ENCODE peak calls at places on chromosome 13, in six cellular contexts. D is T follicular helper cell; Y is GM20000; H is fibroblast of lung; Q is CD8-positive, alpha-beta T cell; T is NCI-H748 treated with DMSO at 0.1 percent for 48 hours. A is an unnamed sample.

GRCh38 chr13:97367016-97367415 is 67.0 kb upstream of the RAP2A start:
- DNase-seq in D (no peak), Y (no peak), H (peak), Q (no peak), T (no peak), A (no peak)

GRCh38 chr13:72097568-72097967 is 230.6 kb upstream of the DACH1 start:
- DNase-seq in D (no peak), Y (no peak), H (no peak), Q (no peak), T (no peak), A (no peak)

GRCh38 chr13:112106467-112107141 is 39.7 kb downstream of the SOX1 start:
- DNase-seq in D (no peak), Y (peak), H (no peak), Q (no peak), T (no peak), A (no peak)

GRCh38 chr13:92991687-92992086 is 234.9 kb upstream of the GPC6 start:
- DNase-seq in D (no peak), Y (no peak), H (no peak), Q (no peak), T (no peak), A (no peak)

GRCh38 chr13:78909276-78909675 is 250.3 kb upstream of the OBI1 start:
- DNase-seq in D (no peak), Y (no peak), H (no peak), Q (no peak), T (peak), A (no peak)

GRCh38 chr13:99977912-99978780 is 3.4 kb upstream of the ZIC2 start:
- DNase-seq in D (no peak), Y (no peak), H (no peak), Q (peak), T (no peak), A (no peak)

GRCh38 chr13:94662274-94662945 is 49.9 kb downstream of the SOX21 start:
- DNase-seq in D (no peak), Y (no peak), H (peak), Q (no peak), T (no peak), A (no peak)

GRCh38 chr13:26785845-26786630 is 25.5 kb upstream of the GPR12 start:
- DNase-seq in D (peak), Y (no peak), H (no peak), Q (peak), T (peak), A (peak)

GRCh38 chr13:30715357-30715756 is 20.0 kb upstream of the ALOX5AP start:
- DNase-seq in D (no peak), Y (no peak), H (no peak), Q (no peak), T (no peak), A (no peak)

GRCh38 chr13:97879646-97880297 is 73.7 kb upstream of the IPO5 start:
- DNase-seq in D (no peak), Y (no peak), H (peak), Q (no peak), T (no peak), A (no peak)

GRCh38 chr13:44432595-44432994 is 59.0 kb downstream of the SERP2 start:
- DNase-seq in D (no peak), Y (no peak), H (no peak), Q (no peak), T (no peak), A (no peak)

GRCh38 chr13:51673165-51673564 is 88.9 kb downstream of the WDFY2 start:
- DNase-seq in D (no peak), Y (no peak), H (no peak), Q (no peak), T (no peak), A (no peak)

GRCh38 chr13:57996717-57997116 is 365.2 kb downstream of the PCDH17 start:
- DNase-seq in D (no peak), Y (no peak), H (peak), Q (no peak), T (no peak), A (no peak)

GRCh38 chr13:28623782-28624706 is 34.9 kb upstream of the POMP start:
- DNase-seq in D (no peak), Y (no peak), H (no peak), Q (no peak), T (no peak), A (no peak)

GRCh38 chr13:50574731-50575130 is 268.8 kb downstream of the DLEU7 start:
- DNase-seq in D (no peak), Y (no peak), H (no peak), Q (no peak), T (no peak), A (no peak)

GRCh38 chr13:112885782-112886268 is 83.2 kb upstream of the MCF2L start:
- DNase-seq in D (no peak), Y (peak), H (peak), Q (no peak), T (peak), A (no peak)

GRCh38 chr13:94967183-94968039 is 255.1 kb upstream of the SOX21 start:
- DNase-seq in D (no peak), Y (peak), H (peak), Q (no peak), T (peak), A (no peak)

GRCh38 chr13:39823063-39823713 is 167.7 kb downstream of the COG6 start:
- DNase-seq in D (no peak), Y (no peak), H (no peak), Q (no peak), T (no peak), A (no peak)

GRCh38 chr13:91078093-91078679 is 269.3 kb upstream of the MIR17HG start:
- DNase-seq in D (no peak), Y (peak), H (peak), Q (no peak), T (peak), A (no peak)

GRCh38 chr13:109408596-109409382 is 377.6 kb downstream of the IRS2 start:
- DNase-seq in D (no peak), Y (no peak), H (peak), Q (no peak), T (no peak), A (no peak)

GRCh38 chr13:64428196-64428595 is 2801.9 kb downstream of the PCDH9 start:
- DNase-seq in D (no peak), Y (no peak), H (peak), Q (no peak), T (no peak), A (no peak)

GRCh38 chr13:32917504-32917903 is 98.7 kb upstream of the KL start:
- DNase-seq in D (no peak), Y (no peak), H (no peak), Q (no peak), T (no peak), A (no peak)

GRCh38 chr13:40440990-40441820 is 225.2 kb downstream of the FOXO1 start:
- DNase-seq in D (no peak), Y (no peak), H (peak), Q (no peak), T (no peak), A (no peak)

GRCh38 chr13:113098163-113098732 is 7.3 kb upstream of the F7 start:
- DNase-seq in D (no peak), Y (no peak), H (peak), Q (no peak), T (no peak), A (no peak)

GRCh38 chr13:113584870-113585671 is 518 bp downstream of the TFDP1 start:
- DNase-seq in D (no peak), Y (peak), H (peak), Q (peak), T (no peak), A (peak)

GRCh38 chr13:112443191-112444000 is 67.2 kb downstream of the SPACA7 start:
- DNase-seq in D (no peak), Y (no peak), H (no peak), Q (peak), T (no peak), A (no peak)

GRCh38 chr13:35909837-35910236 is 221.3 kb downstream of the DCLK1 start:
- DNase-seq in D (no peak), Y (no peak), H (no peak), Q (no peak), T (peak), A (no peak)

GRCh38 chr13:76837811-76838210 is 48.4 kb downstream of the KCTD12 start:
- DNase-seq in D (no peak), Y (no peak), H (peak), Q (no peak), T (no peak), A (no peak)

GRCh38 chr13:97026759-97027555 is 32.7 kb upstream of the OXGR1 start:
- DNase-seq in D (no peak), Y (no peak), H (no peak), Q (no peak), T (no peak), A (no peak)

GRCh38 chr13:113666951-113667701 is at the start of gene GRK1:
- DNase-seq in D (no peak), Y (no peak), H (no peak), Q (no peak), T (no peak), A (no peak)

GRCh38 chr13:83211301-83211700 is 671.0 kb downstream of the SLITRK1 start:
- DNase-seq in D (no peak), Y (no peak), H (no peak), Q (no peak), T (no peak), A (no peak)